ENCODE peak calls at places on chromosomes 7 and 10, in six cellular contexts. B is lower lobe of right lung, Z is endothelial cell, H is NCI-H1092, F is AG04450, A is HCEC 1CT. P is an unnamed sample.

GRCh38 chr7:9600974-9601373 is 1167.6 kb downstream of the NXPH1 start:
- DNase-seq in B (no peak), Z (peak; percentile 65), H (no peak), F (no peak), A (no peak), P (no peak)

GRCh38 chr10:35507519-35508109 is 97.5 kb upstream of the GJD4 start:
- DNase-seq in B (no peak), Z (no peak), H (no peak), F (no peak), A (no peak), P (no peak)

GRCh38 chr7:26686448-26686981 is 177.9 kb downstream of the SKAP2 start:
- DNase-seq in B (peak; percentile 49), Z (peak; percentile 33), H (peak; percentile 31), F (peak; percentile 78), A (peak; percentile 81), P (peak; percentile 52)

GRCh38 chr7:18347170-18347569 is 148.4 kb upstream of the HDAC9 start:
- DNase-seq in B (no peak), Z (no peak), H (no peak), F (no peak), A (no peak), P (no peak)

GRCh38 chr10:88934900-88935672 is 17.5 kb downstream of the ACTA2 start:
- DNase-seq in B (peak; percentile 74), Z (peak; percentile 61), H (peak; percentile 24), F (peak; percentile 60), A (peak; percentile 79), P (peak; percentile 76)

GRCh38 chr10:19929466-19930140 is 113.4 kb downstream of the PLXDC2 start:
- DNase-seq in B (no peak), Z (no peak), H (no peak), F (peak; percentile 32), A (no peak), P (no peak)

GRCh38 chr7:75590373-75591005 is 98.4 kb downstream of the SPDYE5 start:
- DNase-seq in B (no peak), Z (no peak), H (no peak), F (no peak), A (no peak), P (no peak)

GRCh38 chr7:45986355-45987298 is 65.6 kb upstream of the IGFBP3 start:
- DNase-seq in B (no peak), Z (no peak), H (no peak), F (no peak), A (no peak), P (no peak)

GRCh38 chr10:46515402-46516192 is 40.9 kb downstream of the GPRIN2 start:
- DNase-seq in B (peak; percentile 35), Z (no peak), H (no peak), F (no peak), A (no peak), P (no peak)

GRCh38 chr10:123249894-123250293 is 95.7 kb downstream of the BUB3 start:
- DNase-seq in B (no peak), Z (no peak), H (no peak), F (no peak), A (no peak), P (no peak)

GRCh38 chr7:2471396-2471795 is 4.8 kb downstream of the GRIFIN start:
- DNase-seq in B (no peak), Z (peak; percentile 71), H (peak; percentile 70), F (no peak), A (no peak), P (peak; percentile 45)

GRCh38 chr7:16189026-16189715 is 232.2 kb downstream of the CRPPA start:
- DNase-seq in B (no peak), Z (no peak), H (no peak), F (no peak), A (peak; percentile 53), P (no peak)

GRCh38 chr7:73977626-73978618 is 50.1 kb upstream of the ELN start:
- DNase-seq in B (peak; percentile 39), Z (no peak), H (no peak), F (no peak), A (no peak), P (peak; percentile 84)

GRCh38 chr10:48819806-48820205 is 119.8 kb downstream of the LRRC18 start:
- DNase-seq in B (no peak), Z (no peak), H (no peak), F (no peak), A (no peak), P (no peak)

GRCh38 chr7:69651101-69651590 is 52.9 kb downstream of the AUTS2 start:
- DNase-seq in B (no peak), Z (no peak), H (no peak), F (no peak), A (no peak), P (no peak)

GRCh38 chr7:158097511-158098124 is 490.0 kb downstream of the PTPRN2 start:
- DNase-seq in B (no peak), Z (no peak), H (no peak), F (no peak), A (no peak), P (no peak)

GRCh38 chr7:69256634-69257081 is 341.6 kb upstream of the AUTS2 start:
- DNase-seq in B (peak; percentile 71), Z (no peak), H (no peak), F (no peak), A (no peak), P (peak; percentile 85)

GRCh38 chr7:87876759-87877234 is 504 bp downstream of the DBF4 start:
- DNase-seq in B (peak; percentile 80), Z (peak; percentile 66), H (peak; percentile 61), F (peak; percentile 6), A (peak; percentile 71), P (peak; percentile 87)

GRCh38 chr7:43204081-43204480 is 91.6 kb downstream of the HECW1 start:
- DNase-seq in B (no peak), Z (no peak), H (no peak), F (peak; percentile 21), A (peak; percentile 64), P (no peak)

GRCh38 chr7:157472311-157473050 is 135.7 kb downstream of the DNAJB6 start:
- DNase-seq in B (no peak), Z (no peak), H (no peak), F (no peak), A (no peak), P (peak; percentile 57)

GRCh38 chr10:119650692-119651513 is at the start of gene BAG3:
- DNase-seq in B (peak; percentile 93), Z (peak; percentile 89), H (peak; percentile 40), F (peak; percentile 86), A (peak; percentile 95), P (peak; percentile 97)

GRCh38 chr7:80231719-80232118 is 97.1 kb downstream of the GNAI1 start:
- DNase-seq in B (no peak), Z (no peak), H (no peak), F (no peak), A (peak; percentile 73), P (no peak)

GRCh38 chr10:99534939-99535763 is 2.4 kb downstream of the NKX2-3 start:
- DNase-seq in B (no peak), Z (no peak), H (no peak), F (no peak), A (peak; percentile 55), P (no peak)

GRCh38 chr10:72509206-72509799 is 116.6 kb downstream of the MICU1 start:
- DNase-seq in B (no peak), Z (no peak), H (no peak), F (no peak), A (no peak), P (no peak)

GRCh38 chr10:95572451-95572850 is 11.3 kb upstream of the SORBS1 start:
- DNase-seq in B (no peak), Z (no peak), H (no peak), F (no peak), A (no peak), P (no peak)

GRCh38 chr7:112868609-112869008 is 78.4 kb upstream of the TMEM168 start:
- DNase-seq in B (no peak), Z (no peak), H (no peak), F (no peak), A (no peak), P (no peak)

GRCh38 chr7:93432130-93432529 is 142.4 kb downstream of the CALCR start:
- DNase-seq in B (no peak), Z (no peak), H (no peak), F (no peak), A (no peak), P (no peak)

GRCh38 chr10:31261502-31262311 is 57.3 kb upstream of the ZEB1 start:
- DNase-seq in B (no peak), Z (no peak), H (no peak), F (peak; percentile 81), A (peak; percentile 85), P (no peak)

GRCh38 chr10:26534384-26534783 is 96.2 kb downstream of the APBB1IP start:
- DNase-seq in B (no peak), Z (no peak), H (no peak), F (no peak), A (no peak), P (no peak)

GRCh38 chr7:14507617-14508016 is 394.9 kb downstream of the DGKB start:
- DNase-seq in B (no peak), Z (no peak), H (peak; percentile 87), F (no peak), A (peak; percentile 34), P (no peak)

GRCh38 chr7:1608318-1608717 is 38.5 kb upstream of the PSMG3 start:
- DNase-seq in B (no peak), Z (no peak), H (no peak), F (no peak), A (no peak), P (peak; percentile 41)

GRCh38 chr7:120793213-120793936 is 64.6 kb downstream of the TSPAN12 start:
- DNase-seq in B (no peak), Z (no peak), H (no peak), F (no peak), A (no peak), P (no peak)

GRCh38 chr10:132396495-132397035 is 435 bp upstream of the PWWP2B start:
- DNase-seq in B (peak; percentile 86), Z (peak; percentile 74), H (no peak), F (no peak), A (peak; percentile 44), P (peak; percentile 90)

GRCh38 chr7:26420600-26420999 is 128.9 kb downstream of the SNX10 start:
- DNase-seq in B (no peak), Z (no peak), H (no peak), F (no peak), A (no peak), P (no peak)

GRCh38 chr10:130416334-130416950 is 280.3 kb downstream of the GLRX3 start:
- DNase-seq in B (no peak), Z (no peak), H (no peak), F (no peak), A (no peak), P (no peak)